ENCODE peak calls at places on chromosome 6, in eight cellular contexts. V is GM20000, U is RWPE1, D is endothelial cell, H is tibial artery, I is cardiac muscle cell, L is bronchial epithelial cell, A is brain microvascular endothelial cell. J is an unnamed sample.

GRCh38 chr6:36976931-36977330 is 9.1 kb downstream of the MTCH1 start:
- DNase-seq in U (no peak), L (no peak), A (no peak), V (no peak), D (no peak), I (no peak), H (no peak), J (no peak)

GRCh38 chr6:74248966-74249365 is 553.0 kb downstream of the CD109 start:
- DNase-seq in D (no peak), L (peak), I (no peak), U (no peak), H (no peak), V (no peak), A (no peak), J (no peak)

GRCh38 chr6:127879685-127880084 is 21.2 kb downstream of the THEMIS start:
- DNase-seq in I (peak), H (no peak), A (peak), D (peak), L (no peak), V (no peak), U (no peak), J (no peak)

GRCh38 chr6:30990422-30991086 is 7.0 kb downstream of the MUC21 start:
- DNase-seq in D (no peak), A (no peak), V (no peak), U (no peak), I (no peak), L (no peak), H (no peak), J (no peak)

GRCh38 chr6:139919107-139920026 is 544.9 kb upstream of the CITED2 start:
- DNase-seq in A (no peak), V (no peak), I (no peak), U (no peak), H (no peak), L (no peak), D (no peak), J (no peak)

GRCh38 chr6:74574794-74575193 is 631.1 kb downstream of the COL12A1 start:
- DNase-seq in L (peak), H (no peak), U (no peak), A (peak), I (peak), D (no peak), V (peak), J (no peak)

GRCh38 chr6:131761061-131761761 is 46.6 kb upstream of the ENPP1 start:
- DNase-seq in H (no peak), U (peak), D (no peak), A (peak), I (no peak), V (no peak), L (peak), J (no peak)

GRCh38 chr6:75101896-75102680 is 103.8 kb downstream of the COL12A1 start:
- DNase-seq in V (no peak), D (no peak), L (no peak), A (peak), U (no peak), H (peak), I (peak), J (no peak)

GRCh38 chr6:112145080-112145573 is 57.7 kb downstream of the FAM229B start:
- DNase-seq in D (no peak), I (no peak), L (no peak), A (no peak), V (no peak), U (no peak), H (no peak), J (no peak)

GRCh38 chr6:39228111-39228971 is 934 bp downstream of the KCNK5 start:
- DNase-seq in L (no peak), U (no peak), I (no peak), A (no peak), V (no peak), H (no peak), D (no peak), J (no peak)

GRCh38 chr6:166998256-166999144 is 697 bp upstream of the CEP43 start:
- DNase-seq in A (peak), I (no peak), V (peak), H (peak), D (peak), U (peak), L (no peak), J (peak)

GRCh38 chr6:5752282-5752681 is 254.4 kb downstream of the NRN1 start:
- DNase-seq in D (no peak), I (peak), H (no peak), V (no peak), L (peak), U (no peak), A (peak), J (no peak)

GRCh38 chr6:35388772-35389352 is 46.5 kb downstream of the PPARD start:
- DNase-seq in U (no peak), A (no peak), I (no peak), V (no peak), L (no peak), D (no peak), H (no peak), J (no peak)

GRCh38 chr6:73830119-73830518 is 134.1 kb downstream of the CD109 start:
- DNase-seq in U (no peak), L (no peak), H (no peak), D (no peak), A (no peak), I (no peak), V (no peak), J (no peak)

GRCh38 chr6:138499303-138499991 is at the start of gene NHSL1:
- DNase-seq in U (no peak), A (no peak), V (peak), L (peak), I (no peak), H (no peak), D (no peak), J (no peak)

GRCh38 chr6:79134699-79135474 is 56.8 kb upstream of the PHIP start:
- DNase-seq in L (no peak), V (no peak), A (no peak), H (no peak), I (no peak), D (no peak), U (no peak), J (no peak)

GRCh38 chr6:71248306-71248705 is 40.3 kb upstream of the OGFRL1 start:
- DNase-seq in U (peak), H (no peak), V (no peak), A (peak), L (peak), D (no peak), I (peak), J (no peak)

GRCh38 chr6:119568580-119568979 is 219.0 kb upstream of the MAN1A1 start:
- DNase-seq in U (no peak), H (no peak), A (no peak), D (no peak), V (no peak), L (no peak), I (no peak), J (no peak)

GRCh38 chr6:41939848-41940758 is 1.5 kb downstream of the CCND3 start:
- DNase-seq in L (no peak), A (no peak), D (no peak), I (peak), H (no peak), V (no peak), U (no peak), J (no peak)

GRCh38 chr6:71190809-71191208 is 97.8 kb upstream of the OGFRL1 start:
- DNase-seq in I (peak), D (no peak), L (peak), H (no peak), V (no peak), U (peak), A (no peak), J (no peak)

GRCh38 chr6:134161036-134161435 is 108.6 kb upstream of the SLC2A12 start:
- DNase-seq in D (no peak), L (peak), I (peak), V (no peak), A (no peak), H (no peak), U (peak), J (no peak)

GRCh38 chr6:41372526-41373366 is 37.3 kb downstream of the NCR2 start:
- DNase-seq in U (no peak), H (no peak), I (no peak), D (no peak), A (no peak), V (peak), L (no peak), J (peak)

GRCh38 chr6:35919085-35919826 is 1.6 kb downstream of the SRPK1 start:
- DNase-seq in V (peak), D (no peak), H (no peak), I (peak), L (peak), A (no peak), U (peak), J (peak)

GRCh38 chr6:82385546-82385945 is 21.9 kb downstream of the TPBG start:
- DNase-seq in V (no peak), A (no peak), D (no peak), H (no peak), L (no peak), I (no peak), U (no peak), J (no peak)

GRCh38 chr6:4358414-4359107 is 223.2 kb upstream of the ECI2 start:
- DNase-seq in I (peak), D (no peak), H (peak), L (peak), V (no peak), U (peak), A (peak), J (no peak)

GRCh38 chr6:137258170-137258569 is 39.0 kb upstream of the IFNGR1 start:
- DNase-seq in H (no peak), L (no peak), D (no peak), U (no peak), I (no peak), A (peak), V (peak), J (peak)

GRCh38 chr6:90765895-90766294 is 179.0 kb upstream of the MAP3K7 start:
- DNase-seq in V (no peak), D (no peak), A (no peak), H (no peak), L (peak), U (no peak), I (no peak), J (no peak)

GRCh38 chr6:75412937-75413662 is 80.5 kb downstream of the FILIP1 start:
- DNase-seq in H (no peak), U (no peak), A (no peak), D (no peak), V (no peak), L (no peak), I (peak), J (no peak)

GRCh38 chr6:84258268-84258667 is 30.8 kb upstream of the CEP162 start:
- DNase-seq in U (no peak), D (no peak), V (no peak), A (peak), H (no peak), I (peak), L (no peak), J (no peak)

GRCh38 chr6:131163886-131164285 is 28.6 kb downstream of the AKAP7 start:
- DNase-seq in U (no peak), D (no peak), V (no peak), H (no peak), I (peak), A (peak), L (no peak), J (no peak)

GRCh38 chr6:3549314-3549940 is 92.6 kb upstream of the SLC22A23 start:
- DNase-seq in U (peak), A (no peak), V (no peak), H (no peak), D (no peak), I (no peak), L (peak), J (no peak)

GRCh38 chr6:113651120-113651519 is 206.0 kb upstream of the MARCKS start:
- DNase-seq in D (no peak), V (no peak), I (no peak), U (no peak), L (no peak), A (no peak), H (no peak), J (no peak)

GRCh38 chr6:161434331-161434730 is 160.5 kb upstream of the AGPAT4 start:
- DNase-seq in D (no peak), A (no peak), H (no peak), V (no peak), I (peak), L (no peak), U (no peak), J (no peak)

GRCh38 chr6:136535017-136535416 is 15.2 kb downstream of the MAP7 start:
- DNase-seq in H (no peak), L (no peak), V (no peak), A (no peak), U (no peak), D (no peak), I (no peak), J (no peak)

GRCh38 chr6:109351231-109352132 is 30.8 kb downstream of the CD164 start:
- DNase-seq in U (no peak), A (no peak), I (peak), D (no peak), H (peak), L (peak), V (no peak), J (no peak)

GRCh38 chr6:138044458-138044857 is 62.8 kb downstream of the PERP start:
- DNase-seq in V (no peak), U (peak), I (no peak), H (no peak), A (no peak), L (peak), D (no peak), J (no peak)

GRCh38 chr6:88983532-88983931 is 20.1 kb upstream of the RNGTT start:
- DNase-seq in I (peak), H (no peak), D (peak), A (peak), V (no peak), L (peak), U (peak), J (no peak)

GRCh38 chr6:165232277-165232654 is 77.1 kb downstream of the C6orf118 start:
- DNase-seq in U (no peak), H (no peak), A (no peak), I (no peak), D (no peak), V (no peak), L (no peak), J (no peak)

GRCh38 chr6:1864496-1864895 is 254.8 kb downstream of the FOXC1 start:
- DNase-seq in V (no peak), H (no peak), U (no peak), D (no peak), A (no peak), L (peak), I (no peak), J (no peak)

GRCh38 chr6:73041051-73041450 is 184.2 kb downstream of the KHDC1L start:
- DNase-seq in V (no peak), I (no peak), U (no peak), D (no peak), L (no peak), A (no peak), H (no peak), J (no peak)

GRCh38 chr6:170000071-170000843 is 248.8 kb downstream of the ERMARD start:
- DNase-seq in I (no peak), D (no peak), A (no peak), V (no peak), U (no peak), L (no peak), H (no peak), J (no peak)

GRCh38 chr6:170004585-170005210 is 253.3 kb downstream of the ERMARD start:
- DNase-seq in A (no peak), D (no peak), I (no peak), U (no peak), L (no peak), H (no peak), V (no peak), J (no peak)

GRCh38 chr6:170005680-170006470 is 254.5 kb downstream of the ERMARD start:
- DNase-seq in V (no peak), H (no peak), A (no peak), L (no peak), D (no peak), I (no peak), U (no peak), J (no peak)

GRCh38 chr6:169999367-169999766 is 247.9 kb downstream of the ERMARD start:
- DNase-seq in L (no peak), U (no peak), A (no peak), I (no peak), D (no peak), V (no peak), H (no peak), J (no peak)

GRCh38 chr6:170003027-170003426 is 251.6 kb downstream of the ERMARD start:
- DNase-seq in H (no peak), V (no peak), D (no peak), I (no peak), L (no peak), U (no peak), A (no peak), J (no peak)
- TF ChIP-seq CTCF in H (no peak), V (no peak), D (no peak), I (peak), L (no peak), U (no peak), A (no peak), J (no peak)

DNA sequence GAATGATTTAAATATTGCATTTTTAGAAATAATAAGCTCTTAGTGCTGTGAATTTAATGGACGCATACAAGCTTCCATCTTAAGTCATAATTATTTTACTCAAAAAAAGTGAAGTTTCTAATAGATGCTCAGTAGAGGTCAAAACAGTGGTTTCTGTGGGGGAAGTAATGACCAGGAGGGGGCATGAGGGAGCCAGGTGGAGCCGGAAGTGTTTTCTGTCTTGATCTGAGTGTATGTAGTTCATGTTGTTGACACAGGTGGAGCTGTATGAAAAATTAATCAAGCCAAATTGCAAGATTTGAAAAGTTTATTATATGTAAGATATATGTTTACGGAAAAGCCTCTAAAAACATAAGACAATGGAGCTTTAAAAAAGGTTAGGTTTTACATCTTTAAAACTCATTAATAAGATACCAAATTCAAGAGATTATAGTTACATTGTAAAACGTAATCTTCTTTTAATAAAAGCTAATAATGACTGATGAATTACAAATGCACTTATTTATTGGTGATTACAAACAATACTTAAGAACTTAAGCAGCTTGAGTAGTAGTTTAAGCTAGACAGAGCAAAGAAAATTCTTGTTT is 68.0 kb downstream of the PLAGL1 start:
- DNase-seq in L (peak), A (peak), I (peak), U (peak), H (no peak), D (peak), V (peak), J (peak)
- TF ChIP-seq CTCF in L (peak), A (peak), I (peak), U (peak), H (peak), D (peak), V (peak), J (peak)

GRCh38 chr6:144911322-144911721 is 626.2 kb downstream of the UTRN start:
- DNase-seq in D (no peak), I (no peak), H (no peak), V (no peak), L (no peak), A (no peak), U (no peak), J (no peak)

GRCh38 chr6:144909753-144910280 is 624.7 kb downstream of the UTRN start:
- DNase-seq in V (no peak), H (no peak), U (no peak), I (no peak), D (no peak), A (peak), L (peak), J (no peak)

GRCh38 chr6:144908004-144908403 is 622.9 kb downstream of the UTRN start:
- DNase-seq in D (no peak), U (no peak), A (no peak), I (no peak), L (no peak), H (no peak), V (no peak), J (no peak)

GRCh38 chr6:144918073-144918472 is 632.9 kb downstream of the UTRN start:
- DNase-seq in H (no peak), I (no peak), U (no peak), A (no peak), D (no peak), L (no peak), V (no peak), J (no peak)

GRCh38 chr6:144912474-144912873 is 627.3 kb downstream of the UTRN start:
- DNase-seq in V (no peak), L (peak), D (no peak), A (peak), U (peak), H (no peak), I (peak), J (no peak)
- TF ChIP-seq CTCF in V (no peak), L (no peak), D (no peak), A (no peak), U (no peak), H (no peak), I (no peak), J (no peak)

GRCh38 chr6:28400122-28400451 is 540 bp upstream of the ZSCAN12 start:
- DNase-seq in I (no peak), L (no peak), U (no peak), A (no peak), D (no peak), H (no peak), V (no peak), J (no peak)

GRCh38 chr6:28390688-28391087 is 8.9 kb downstream of the ZSCAN12 start:
- DNase-seq in A (no peak), V (no peak), L (no peak), H (no peak), U (no peak), D (no peak), I (no peak), J (no peak)

GRCh38 chr6:28395918-28396317 is 3.6 kb downstream of the ZSCAN12 start:
- DNase-seq in I (no peak), H (no peak), A (no peak), V (no peak), U (no peak), L (no peak), D (no peak), J (no peak)

GRCh38 chr6:28399370-28400121 is at the start of gene ZSCAN12:
- DNase-seq in H (peak), V (peak), U (peak), I (peak), L (peak), A (peak), D (peak), J (peak)

GRCh38 chr6:28393912-28394662 is 5.5 kb downstream of the ZSCAN12 start:
- DNase-seq in I (peak), V (no peak), L (no peak), D (peak), U (no peak), H (no peak), A (peak), J (no peak)
- TF ChIP-seq CTCF in I (peak), V (no peak), L (peak), D (no peak), U (peak), H (no peak), A (peak), J (peak)

GRCh38 chr6:163151212-163151611 is 263.3 kb upstream of the QKI start:
- DNase-seq in L (no peak), H (no peak), D (no peak), A (peak), V (no peak), U (no peak), I (no peak), J (no peak)

GRCh38 chr6:163147988-163148387 is 266.5 kb upstream of the QKI start:
- DNase-seq in I (no peak), U (no peak), H (no peak), D (no peak), A (peak), V (no peak), L (no peak), J (no peak)

GRCh38 chr6:163152701-163153100 is 261.8 kb upstream of the QKI start:
- DNase-seq in I (no peak), U (no peak), V (no peak), L (no peak), H (no peak), A (no peak), D (no peak), J (no peak)

GRCh38 chr6:163148781-163149534 is 265.6 kb upstream of the QKI start:
- DNase-seq in V (no peak), H (no peak), L (no peak), A (no peak), U (no peak), I (no peak), D (no peak), J (no peak)

GRCh38 chr6:163149535-163149848 is 265.0 kb upstream of the QKI start:
- DNase-seq in I (no peak), L (no peak), A (no peak), V (no peak), D (no peak), H (no peak), U (no peak), J (no peak)
- TF ChIP-seq CTCF in I (no peak), L (no peak), A (no peak), V (no peak), D (no peak), H (no peak), U (no peak), J (no peak)